ENCODE peak calls at places on chromosomes 13 and 19, in four cellular contexts. R, J, K and Y are unnamed samples.

GRCh38 chr13:76380436-76381065 is 505.7 kb downstream of the KCTD12 start:
- DNase-seq in R (peak; percentile 0), J (no peak), K (peak; percentile 3), Y (peak; percentile 73)

GRCh38 chr13:73741742-73742141 is 392.5 kb downstream of the KLF12 start:
- DNase-seq in R (no peak), J (no peak), K (no peak), Y (no peak)

GRCh38 chr13:111165611-111166010 is 50.5 kb downstream of the ARHGEF7 start:
- DNase-seq in R (no peak), J (no peak), K (no peak), Y (no peak)

GRCh38 chr13:60370343-60370742 is 26.7 kb upstream of the TDRD3 start:
- DNase-seq in R (no peak), J (no peak), K (no peak), Y (no peak)

GRCh38 chr19:37519890-37520289 is 13.2 kb downstream of the ZNF793 start:
- DNase-seq in R (peak; percentile 28), J (no peak), K (peak; percentile 12), Y (peak; percentile 55)

GRCh38 chr19:15584095-15584494 is 30.9 kb upstream of the CYP4F8 start:
- DNase-seq in R (no peak), J (no peak), K (no peak), Y (no peak)

GRCh38 chr19:7257148-7258041 is 36.8 kb downstream of the INSR start:
- DNase-seq in R (peak; percentile 67), J (peak; percentile 55), K (peak; percentile 32), Y (peak; percentile 85)

GRCh38 chr13:113565526-113566226 is 18.9 kb upstream of the TFDP1 start:
- DNase-seq in R (no peak), J (peak; percentile 24), K (no peak), Y (no peak)

GRCh38 chr13:104357672-104358314 is 1291.6 kb upstream of the SLC10A2 start:
- DNase-seq in R (no peak), J (no peak), K (no peak), Y (no peak)

GRCh38 chr13:40668335-40668734 is 1.9 kb upstream of the FOXO1 start:
- DNase-seq in R (no peak), J (peak; percentile 73), K (peak; percentile 27), Y (no peak)

GRCh38 chr19:1251503-1252220 is 3.3 kb downstream of the MIDN start:
- DNase-seq in R (no peak), J (peak; percentile 71), K (no peak), Y (no peak)

GRCh38 chr19:53660584-53660983 is 28.8 kb downstream of the DPRX start:
- DNase-seq in R (no peak), J (no peak), K (no peak), Y (no peak)

GRCh38 chr19:53664760-53665159 is 33.0 kb downstream of the DPRX start:
- DNase-seq in R (no peak), J (no peak), K (no peak), Y (no peak)

GRCh38 chr19:53664152-53664551 is 32.4 kb downstream of the DPRX start:
- DNase-seq in R (no peak), J (no peak), K (no peak), Y (no peak)

GRCh38 chr19:53659292-53659691 is 27.5 kb downstream of the DPRX start:
- DNase-seq in R (no peak), J (peak; percentile 84), K (no peak), Y (no peak)

DNA sequence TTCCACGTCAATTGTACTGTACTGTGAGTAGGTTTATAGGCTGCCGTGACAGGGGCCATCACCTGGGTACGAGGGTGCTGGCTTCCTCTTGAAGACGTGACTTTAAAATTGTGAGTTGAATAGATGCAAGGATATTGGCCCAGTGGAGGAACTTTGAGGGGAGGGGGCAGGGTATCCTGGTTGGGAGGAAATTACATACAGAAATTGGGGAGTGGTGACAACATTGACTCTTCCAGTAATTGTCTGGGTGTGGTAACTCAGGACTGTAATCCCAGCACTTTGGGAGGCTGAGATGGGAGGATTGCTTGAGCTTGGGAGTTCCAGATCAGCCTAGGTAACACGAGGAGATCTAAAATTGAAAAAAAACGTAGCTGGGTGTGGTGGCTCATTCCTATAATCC is 30.4 kb downstream of the DPRX start:
- DNase-seq in R (no peak), J (no peak), K (no peak), Y (no peak)
- H3K9ac ChIP-seq in R (no peak overlapping the region), J (no peak overlapping the region), K (no peak overlapping the region), Y (no peak overlapping the region)

DNA sequence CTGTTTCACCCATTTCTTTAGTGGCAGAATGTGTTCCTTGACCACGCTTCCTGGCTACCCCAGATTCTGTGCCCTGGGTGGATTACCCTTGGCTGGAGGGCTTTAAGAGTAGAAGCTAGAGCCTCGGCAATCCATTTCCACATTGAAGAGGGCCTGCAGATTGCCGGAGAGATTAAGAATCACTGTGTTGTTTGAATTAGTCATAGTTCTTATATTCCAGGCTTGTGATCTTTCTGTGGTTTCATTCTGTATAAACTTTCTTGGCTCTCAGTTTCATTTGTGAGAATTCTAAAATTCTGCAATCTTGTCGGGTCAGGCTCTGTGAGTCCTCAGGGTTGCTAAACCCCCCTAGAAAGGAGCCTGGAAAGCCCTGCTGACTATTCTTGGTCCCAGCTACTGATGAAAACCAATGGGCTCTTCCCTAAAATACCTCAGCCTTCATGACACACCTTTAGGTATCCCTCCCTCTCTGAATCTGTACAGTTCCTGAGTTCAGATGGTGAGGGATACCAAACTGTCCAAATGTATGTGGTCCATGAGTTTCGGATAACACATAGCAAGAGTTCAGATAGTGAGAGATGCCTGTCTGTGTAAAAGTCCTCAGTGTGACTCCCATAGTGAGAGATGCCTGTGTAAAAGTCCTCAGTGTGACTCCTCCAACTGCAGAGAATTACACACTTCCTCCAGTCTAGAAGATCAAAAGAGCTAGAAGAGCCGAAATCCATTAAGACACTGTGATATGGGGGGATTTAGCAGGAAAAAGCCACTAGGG is 4.3 kb downstream of the PHF11 start:
- DNase-seq in R (peak; percentile 90), J (no peak), K (peak; percentile 86), Y (peak; percentile 83)
- H3K9ac ChIP-seq in R (peak overlapping the region; percentile 41), J (no peak overlapping the region), K (no peak overlapping the region), Y (peak overlapping the region; percentile 51)

GRCh38 chr13:27264648-27265047 is 6.0 kb upstream of the RASL11A start:
- DNase-seq in R (no peak), J (no peak), K (no peak), Y (no peak)

GRCh38 chr13:27264181-27264580 is 6.4 kb upstream of the RASL11A start:
- DNase-seq in R (peak; percentile 89), J (no peak), K (peak; percentile 79), Y (peak; percentile 65)

GRCh38 chr13:27261376-27261775 is 9.3 kb upstream of the RASL11A start:
- DNase-seq in R (no peak), J (no peak), K (no peak), Y (no peak)

GRCh38 chr13:27262546-27262945 is 8.1 kb upstream of the RASL11A start:
- DNase-seq in R (no peak), J (no peak), K (no peak), Y (no peak)

DNA sequence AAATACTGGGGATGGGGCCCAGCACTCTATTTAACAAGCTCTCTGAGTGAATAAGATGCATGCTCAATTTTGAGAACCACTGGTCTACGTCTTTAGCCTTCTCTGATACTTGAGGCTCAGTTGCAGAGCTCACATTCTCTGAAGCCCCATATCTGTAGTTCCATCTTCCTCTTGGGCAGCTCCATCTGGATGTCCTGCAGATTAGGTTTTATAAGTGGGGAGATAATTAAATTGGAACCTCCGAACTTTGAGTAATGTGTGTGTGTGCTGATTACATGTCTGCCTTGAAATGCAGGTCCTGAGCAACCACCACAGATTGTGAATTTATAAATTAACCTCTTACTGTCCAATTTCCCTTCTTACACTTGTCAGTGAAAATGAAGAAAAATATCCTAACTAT is 7.2 kb upstream of the RASL11A start:
- DNase-seq in R (no peak), J (no peak), K (no peak), Y (no peak)
- H3K9ac ChIP-seq in R (no peak overlapping the region), J (no peak overlapping the region), K (no peak overlapping the region), Y (no peak overlapping the region)

DNA sequence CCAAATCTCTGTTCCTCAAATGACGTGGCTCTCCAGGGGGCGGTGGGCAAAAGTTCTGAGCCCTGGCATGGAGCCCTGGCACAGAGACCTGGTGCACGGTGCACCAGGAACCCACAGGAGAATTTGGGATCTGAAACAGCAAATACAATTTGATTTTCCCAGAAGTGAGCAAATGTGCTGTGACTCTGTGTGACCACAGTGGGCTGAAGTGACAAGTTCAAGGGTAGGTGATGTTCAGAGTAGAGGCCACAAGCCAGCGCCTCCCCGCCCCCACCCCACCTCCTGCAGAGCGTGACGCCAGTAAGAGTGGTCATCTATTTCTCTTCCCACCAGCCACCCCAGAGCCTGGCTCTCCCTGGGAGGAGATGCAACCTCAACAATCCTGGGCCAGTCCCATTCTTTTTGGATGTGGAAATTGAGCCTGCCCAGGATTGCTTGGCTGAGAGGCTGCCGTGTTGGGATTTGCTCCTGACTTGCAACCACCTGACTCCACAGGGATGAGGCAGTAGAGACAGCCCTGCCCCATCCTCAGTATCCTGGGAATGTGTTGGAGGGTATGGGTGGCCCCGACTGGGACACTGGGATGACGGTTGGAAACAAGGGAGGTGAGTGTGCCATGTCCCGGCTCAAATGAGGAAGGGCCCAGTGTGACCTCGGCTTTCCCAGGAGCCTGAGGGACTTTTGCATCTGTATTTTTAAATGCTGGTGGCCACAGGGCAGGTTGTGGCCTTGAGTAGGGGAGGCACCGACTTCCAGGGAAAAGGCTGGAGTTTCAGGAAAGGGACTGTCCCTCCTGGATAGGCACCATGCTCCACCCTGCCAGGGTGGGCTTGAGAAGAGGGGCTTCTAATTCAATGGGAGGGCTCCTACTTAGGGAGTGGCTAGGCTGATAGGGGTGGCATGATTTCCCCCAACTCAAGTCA is 11.0 kb upstream of the BCL3 start:
- DNase-seq in R (peak; percentile 55), J (no peak), K (no peak), Y (peak; percentile 82)
- H3K9ac ChIP-seq in R (no peak overlapping the region), J (no peak overlapping the region), K (no peak overlapping the region), Y (peak overlapping the region; percentile 43)

DNA sequence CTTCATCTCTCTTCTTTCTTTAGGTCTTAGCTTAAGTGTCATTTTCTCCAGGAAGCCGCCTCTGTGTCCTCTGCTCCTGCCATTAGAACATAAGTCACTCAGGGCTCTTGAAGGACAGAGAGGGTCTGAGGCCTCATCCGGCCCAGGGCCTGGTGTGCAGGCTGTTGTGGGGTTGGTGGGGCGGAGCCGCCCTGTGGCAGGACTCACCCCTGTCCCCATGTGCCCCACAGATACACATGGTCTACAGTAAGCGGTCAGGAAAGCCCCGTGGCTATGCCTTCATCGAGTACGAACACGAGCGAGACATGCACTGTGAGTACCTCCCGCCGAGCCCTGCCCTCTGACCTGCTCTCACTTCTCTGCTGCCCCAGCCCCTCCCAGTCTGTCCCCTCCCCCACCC is 13.0 kb upstream of the LIN7B start:
- DNase-seq in R (no peak), J (no peak), K (no peak), Y (no peak)
- H3K9ac ChIP-seq in R (no peak overlapping the region), J (no peak overlapping the region), K (no peak overlapping the region), Y (no peak overlapping the region)